ENCODE peak calls at places on chromosomes 12 and 14, in ten cellular contexts. One of them, this sample, is unnamed.

GRCh38 chr12:52251367-52252055 is 18.5 kb downstream of the KRT7 start:
- DNase-seq in stimulated activated CD8-positive, alpha-beta memory T cell treated with anti-CD3 and anti-CD28 coated beads, Interleukin-4, amount 100 ng/mL, for 48 hours: no peak
- DNase-seq in KBM-7: peak; percentile 51
- DNase-seq in DMS79: no peak
- DNase-seq in fibroblast of mammary gland: no peak
- DNase-seq in NCI-H748 treated with DMSO at 0.1 percent for 48 hours: no peak
- DNase-seq in left cardiac atrium: no peak
- DNase-seq in ACHN: no peak
- DNase-seq in B cell: no peak
- DNase-seq in stimulated activated CD4-positive, alpha-beta T cell treated with anti-CD3 and anti-CD28 coated beads, Interleukin-4, amount 100 ng/mL, for 48 hours: no peak
- DNase-seq in this sample: no peak

GRCh38 chr14:51724650-51725049 is 72.9 kb downstream of the FRMD6 start:
- DNase-seq in stimulated activated CD8-positive, alpha-beta memory T cell treated with anti-CD3 and anti-CD28 coated beads, Interleukin-4, amount 100 ng/mL, for 48 hours: no peak
- DNase-seq in NCI-H748 treated with DMSO at 0.1 percent for 48 hours: no peak
- DNase-seq in KBM-7: no peak
- DNase-seq in DMS79: no peak
- DNase-seq in fibroblast of mammary gland: no peak
- DNase-seq in stimulated activated CD4-positive, alpha-beta T cell treated with anti-CD3 and anti-CD28 coated beads, Interleukin-4, amount 100 ng/mL, for 48 hours: no peak
- DNase-seq in left cardiac atrium: no peak
- DNase-seq in B cell: no peak
- DNase-seq in ACHN: no peak
- DNase-seq in this sample: no peak

GRCh38 chr12:83404521-83404920 is 717.8 kb downstream of the TMTC2 start:
- DNase-seq in ACHN: no peak
- DNase-seq in DMS79: no peak
- DNase-seq in stimulated activated CD8-positive, alpha-beta memory T cell treated with anti-CD3 and anti-CD28 coated beads, Interleukin-4, amount 100 ng/mL, for 48 hours: no peak
- DNase-seq in stimulated activated CD4-positive, alpha-beta T cell treated with anti-CD3 and anti-CD28 coated beads, Interleukin-4, amount 100 ng/mL, for 48 hours: no peak
- DNase-seq in KBM-7: no peak
- DNase-seq in NCI-H748 treated with DMSO at 0.1 percent for 48 hours: no peak
- DNase-seq in fibroblast of mammary gland: no peak
- DNase-seq in B cell: no peak
- DNase-seq in left cardiac atrium: no peak
- DNase-seq in this sample: no peak

GRCh38 chr14:50342211-50343080 is 30.3 kb downstream of the DMAC2L start:
- DNase-seq in KBM-7: peak; percentile 83
- DNase-seq in stimulated activated CD8-positive, alpha-beta memory T cell treated with anti-CD3 and anti-CD28 coated beads, Interleukin-4, amount 100 ng/mL, for 48 hours: peak; percentile 55
- DNase-seq in ACHN: peak; percentile 44
- DNase-seq in left cardiac atrium: peak; percentile 51
- DNase-seq in B cell: peak; percentile 62
- DNase-seq in DMS79: peak; percentile 64
- DNase-seq in stimulated activated CD4-positive, alpha-beta T cell treated with anti-CD3 and anti-CD28 coated beads, Interleukin-4, amount 100 ng/mL, for 48 hours: no peak
- DNase-seq in NCI-H748 treated with DMSO at 0.1 percent for 48 hours: no peak
- DNase-seq in fibroblast of mammary gland: peak; percentile 79
- DNase-seq in this sample: peak; percentile 80

GRCh38 chr12:53552346-53553327 is 45.4 kb upstream of the NPFF start:
- DNase-seq in KBM-7: no peak
- DNase-seq in stimulated activated CD4-positive, alpha-beta T cell treated with anti-CD3 and anti-CD28 coated beads, Interleukin-4, amount 100 ng/mL, for 48 hours: no peak
- DNase-seq in NCI-H748 treated with DMSO at 0.1 percent for 48 hours: no peak
- DNase-seq in left cardiac atrium: no peak
- DNase-seq in B cell: no peak
- DNase-seq in ACHN: no peak
- DNase-seq in DMS79: no peak
- DNase-seq in fibroblast of mammary gland: no peak
- DNase-seq in stimulated activated CD8-positive, alpha-beta memory T cell treated with anti-CD3 and anti-CD28 coated beads, Interleukin-4, amount 100 ng/mL, for 48 hours: no peak
- DNase-seq in this sample: no peak

GRCh38 chr12:1205512-1206060 is 214.6 kb downstream of the ERC1 start:
- DNase-seq in left cardiac atrium: no peak
- DNase-seq in stimulated activated CD8-positive, alpha-beta memory T cell treated with anti-CD3 and anti-CD28 coated beads, Interleukin-4, amount 100 ng/mL, for 48 hours: no peak
- DNase-seq in NCI-H748 treated with DMSO at 0.1 percent for 48 hours: no peak
- DNase-seq in stimulated activated CD4-positive, alpha-beta T cell treated with anti-CD3 and anti-CD28 coated beads, Interleukin-4, amount 100 ng/mL, for 48 hours: no peak
- DNase-seq in DMS79: no peak
- DNase-seq in B cell: no peak
- DNase-seq in KBM-7: no peak
- DNase-seq in fibroblast of mammary gland: peak; percentile 35
- DNase-seq in ACHN: no peak
- DNase-seq in this sample: no peak

GRCh38 chr14:22517117-22517720 is 71.8 kb downstream of the DAD1 start:
- DNase-seq in ACHN: no peak
- DNase-seq in left cardiac atrium: no peak
- DNase-seq in KBM-7: no peak
- DNase-seq in stimulated activated CD8-positive, alpha-beta memory T cell treated with anti-CD3 and anti-CD28 coated beads, Interleukin-4, amount 100 ng/mL, for 48 hours: no peak
- DNase-seq in B cell: peak; percentile 18
- DNase-seq in DMS79: no peak
- DNase-seq in stimulated activated CD4-positive, alpha-beta T cell treated with anti-CD3 and anti-CD28 coated beads, Interleukin-4, amount 100 ng/mL, for 48 hours: no peak
- DNase-seq in NCI-H748 treated with DMSO at 0.1 percent for 48 hours: no peak
- DNase-seq in fibroblast of mammary gland: no peak
- DNase-seq in this sample: no peak

GRCh38 chr12:44002607-44003006 is 166.7 kb downstream of the TMEM117 start:
- DNase-seq in ACHN: no peak
- DNase-seq in NCI-H748 treated with DMSO at 0.1 percent for 48 hours: no peak
- DNase-seq in stimulated activated CD8-positive, alpha-beta memory T cell treated with anti-CD3 and anti-CD28 coated beads, Interleukin-4, amount 100 ng/mL, for 48 hours: no peak
- DNase-seq in fibroblast of mammary gland: no peak
- DNase-seq in DMS79: no peak
- DNase-seq in stimulated activated CD4-positive, alpha-beta T cell treated with anti-CD3 and anti-CD28 coated beads, Interleukin-4, amount 100 ng/mL, for 48 hours: no peak
- DNase-seq in KBM-7: no peak
- DNase-seq in left cardiac atrium: no peak
- DNase-seq in B cell: no peak
- DNase-seq in this sample: no peak

GRCh38 chr12:89574736-89575208 is 48.9 kb upstream of the POC1B start:
- DNase-seq in fibroblast of mammary gland: peak; percentile 73
- DNase-seq in DMS79: no peak
- DNase-seq in stimulated activated CD8-positive, alpha-beta memory T cell treated with anti-CD3 and anti-CD28 coated beads, Interleukin-4, amount 100 ng/mL, for 48 hours: no peak
- DNase-seq in B cell: no peak
- DNase-seq in KBM-7: peak; percentile 73
- DNase-seq in stimulated activated CD4-positive, alpha-beta T cell treated with anti-CD3 and anti-CD28 coated beads, Interleukin-4, amount 100 ng/mL, for 48 hours: no peak
- DNase-seq in ACHN: no peak
- DNase-seq in left cardiac atrium: peak; percentile 31
- DNase-seq in NCI-H748 treated with DMSO at 0.1 percent for 48 hours: no peak
- DNase-seq in this sample: no peak

GRCh38 chr14:34301107-34301734 is 160.8 kb downstream of the SPTSSA start:
- DNase-seq in left cardiac atrium: no peak
- DNase-seq in stimulated activated CD8-positive, alpha-beta memory T cell treated with anti-CD3 and anti-CD28 coated beads, Interleukin-4, amount 100 ng/mL, for 48 hours: no peak
- DNase-seq in KBM-7: peak; percentile 63
- DNase-seq in DMS79: no peak
- DNase-seq in NCI-H748 treated with DMSO at 0.1 percent for 48 hours: peak; percentile 59
- DNase-seq in B cell: no peak
- DNase-seq in stimulated activated CD4-positive, alpha-beta T cell treated with anti-CD3 and anti-CD28 coated beads, Interleukin-4, amount 100 ng/mL, for 48 hours: no peak
- DNase-seq in ACHN: peak; percentile 50
- DNase-seq in fibroblast of mammary gland: peak; percentile 65
- DNase-seq in this sample: no peak

GRCh38 chr14:99095369-99095768 is 176.6 kb downstream of the BCL11B start:
- DNase-seq in stimulated activated CD8-positive, alpha-beta memory T cell treated with anti-CD3 and anti-CD28 coated beads, Interleukin-4, amount 100 ng/mL, for 48 hours: no peak
- DNase-seq in KBM-7: no peak
- DNase-seq in left cardiac atrium: no peak
- DNase-seq in B cell: no peak
- DNase-seq in ACHN: no peak
- DNase-seq in fibroblast of mammary gland: no peak
- DNase-seq in NCI-H748 treated with DMSO at 0.1 percent for 48 hours: no peak
- DNase-seq in DMS79: no peak
- DNase-seq in stimulated activated CD4-positive, alpha-beta T cell treated with anti-CD3 and anti-CD28 coated beads, Interleukin-4, amount 100 ng/mL, for 48 hours: no peak
- DNase-seq in this sample: no peak

GRCh38 chr12:79364197-79364596 is 326.6 kb downstream of the PAWR start:
- DNase-seq in stimulated activated CD8-positive, alpha-beta memory T cell treated with anti-CD3 and anti-CD28 coated beads, Interleukin-4, amount 100 ng/mL, for 48 hours: no peak
- DNase-seq in left cardiac atrium: no peak
- DNase-seq in DMS79: no peak
- DNase-seq in ACHN: no peak
- DNase-seq in NCI-H748 treated with DMSO at 0.1 percent for 48 hours: no peak
- DNase-seq in KBM-7: no peak
- DNase-seq in fibroblast of mammary gland: no peak
- DNase-seq in B cell: no peak
- DNase-seq in stimulated activated CD4-positive, alpha-beta T cell treated with anti-CD3 and anti-CD28 coated beads, Interleukin-4, amount 100 ng/mL, for 48 hours: no peak
- DNase-seq in this sample: no peak

GRCh38 chr12:125187780-125188741 is 122.8 kb downstream of the AACS start:
- DNase-seq in B cell: no peak
- DNase-seq in ACHN: no peak
- DNase-seq in DMS79: no peak
- DNase-seq in NCI-H748 treated with DMSO at 0.1 percent for 48 hours: peak; percentile 19
- DNase-seq in fibroblast of mammary gland: no peak
- DNase-seq in stimulated activated CD8-positive, alpha-beta memory T cell treated with anti-CD3 and anti-CD28 coated beads, Interleukin-4, amount 100 ng/mL, for 48 hours: no peak
- DNase-seq in stimulated activated CD4-positive, alpha-beta T cell treated with anti-CD3 and anti-CD28 coated beads, Interleukin-4, amount 100 ng/mL, for 48 hours: no peak
- DNase-seq in left cardiac atrium: no peak
- DNase-seq in KBM-7: no peak
- DNase-seq in this sample: no peak

GRCh38 chr14:20441466-20441865 is 5.5 kb upstream of the KLHL33 start:
- DNase-seq in fibroblast of mammary gland: no peak
- DNase-seq in stimulated activated CD4-positive, alpha-beta T cell treated with anti-CD3 and anti-CD28 coated beads, Interleukin-4, amount 100 ng/mL, for 48 hours: no peak
- DNase-seq in DMS79: no peak
- DNase-seq in KBM-7: no peak
- DNase-seq in left cardiac atrium: no peak
- DNase-seq in B cell: no peak
- DNase-seq in NCI-H748 treated with DMSO at 0.1 percent for 48 hours: no peak
- DNase-seq in ACHN: no peak
- DNase-seq in stimulated activated CD8-positive, alpha-beta memory T cell treated with anti-CD3 and anti-CD28 coated beads, Interleukin-4, amount 100 ng/mL, for 48 hours: no peak
- DNase-seq in this sample: no peak